ENCODE peak calls at places on chromosome 6, in four cellular contexts. F is A549, P is K562, Z is upper lobe of left lung. C is an unnamed sample.

GRCh38 chr6:150898390-150899170 is 33.1 kb downstream of the MTHFD1L start:
- DNase-seq in F (no peak), P (no peak), Z (no peak), C (no peak)

GRCh38 chr6:107114872-107115694 is at the start of gene BEND3:
- DNase-seq in F (no peak), P (peak; percentile 67), Z (peak; percentile 29), C (peak; percentile 35)

GRCh38 chr6:74991573-74992332 is 214.1 kb downstream of the COL12A1 start:
- DNase-seq in F (no peak), P (no peak), Z (no peak), C (no peak)

GRCh38 chr6:76422814-76423213 is 350.4 kb upstream of the IMPG1 start:
- DNase-seq in F (no peak), P (no peak), Z (no peak), C (no peak)

GRCh38 chr6:125904871-125905270 is 51.7 kb upstream of the HINT3 start:
- DNase-seq in F (no peak), P (no peak), Z (peak; percentile 65), C (no peak)

GRCh38 chr6:153002613-153003293 is at the start of gene MTRF1L:
- DNase-seq in F (peak; percentile 79), P (peak; percentile 100), Z (peak; percentile 95), C (peak; percentile 96)

GRCh38 chr6:49462927-49463611 is at the start of the genes CENPQ and MMUT:
- DNase-seq in F (peak; percentile 83), P (peak; percentile 99), Z (peak; percentile 95), C (peak; percentile 92)

GRCh38 chr6:33248643-33248931 is 23.1 kb downstream of the VPS52 start:
- DNase-seq in F (no peak), P (no peak), Z (no peak), C (no peak)

GRCh38 chr6:34736838-34737237 is 20.5 kb upstream of the SNRPC start:
- DNase-seq in F (no peak), P (no peak), Z (no peak), C (no peak)

GRCh38 chr6:109295109-109295765 is 87.0 kb downstream of the CD164 start:
- DNase-seq in F (no peak), P (peak; percentile 78), Z (no peak), C (no peak)

GRCh38 chr6:32146287-32146686 is 5.5 kb downstream of the PRRT1 start:
- DNase-seq in F (no peak), P (no peak), Z (no peak), C (no peak)

GRCh38 chr6:99602519-99603420 is 3.9 kb upstream of the PRDM13 start:
- DNase-seq in F (no peak), P (no peak), Z (no peak), C (no peak)

GRCh38 chr6:56659721-56660373 is 17.2 kb upstream of the DST start:
- DNase-seq in F (no peak), P (peak; percentile 6), Z (no peak), C (no peak)

GRCh38 chr6:21694168-21694567 is 100.6 kb downstream of the SOX4 start:
- DNase-seq in F (no peak), P (no peak), Z (no peak), C (no peak)

GRCh38 chr6:3228791-3229565 is 1.5 kb upstream of the TUBB2B start:
- DNase-seq in F (no peak), P (peak; percentile 61), Z (no peak), C (no peak)

GRCh38 chr6:102028173-102028572 is 634.7 kb downstream of the GRIK2 start:
- DNase-seq in F (no peak), P (no peak), Z (no peak), C (no peak)

GRCh38 chr6:7146079-7146828 is 38.5 kb downstream of the RREB1 start:
- DNase-seq in F (no peak), P (peak; percentile 70), Z (peak; percentile 84), C (no peak)

GRCh38 chr6:130381459-130382380 is 15.9 kb downstream of the TMEM200A start:
- DNase-seq in F (no peak), P (no peak), Z (no peak), C (no peak)

GRCh38 chr6:37109714-37110454 is 60.1 kb upstream of the PIM1 start:
- DNase-seq in F (no peak), P (peak; percentile 96), Z (no peak), C (peak; percentile 42)

GRCh38 chr6:28880894-28881780 is 42.6 kb downstream of the TRIM27 start:
- DNase-seq in F (no peak), P (peak; percentile 93), Z (peak; percentile 38), C (peak; percentile 87)

GRCh38 chr6:24723270-24723669 is 4.3 kb upstream of the C6orf62 start:
- DNase-seq in F (no peak), P (no peak), Z (no peak), C (no peak)

GRCh38 chr6:24720604-24721460 is 1.9 kb upstream of the C6orf62 start:
- DNase-seq in F (peak; percentile 93), P (peak; percentile 100), Z (peak; percentile 100), C (peak; percentile 100)

GRCh38 chr6:24720131-24720603 is 1.2 kb upstream of the C6orf62 start:
- DNase-seq in F (peak; percentile 11), P (peak; percentile 74), Z (peak; percentile 64), C (peak; percentile 79)

GRCh38 chr6:24719125-24719931 is at the start of gene C6orf62:
- DNase-seq in F (peak; percentile 17), P (peak; percentile 65), Z (peak; percentile 65), C (peak; percentile 25)

GRCh38 chr6:24721461-24722215 is 2.7 kb upstream of the C6orf62 start:
- DNase-seq in F (peak; percentile 61), P (no peak), Z (peak; percentile 86), C (peak; percentile 89)
- TF ChIP-seq EP300 in F (no peak), P (no peak), Z (no peak), C (no peak)

GRCh38 chr6:89187504-89187903 is 29.7 kb downstream of the GABRR1 start:
- DNase-seq in F (no peak), P (no peak), Z (no peak), C (no peak)

GRCh38 chr6:89184344-89184743 is 32.8 kb downstream of the GABRR1 start:
- DNase-seq in F (no peak), P (peak; percentile 5), Z (no peak), C (no peak)

GRCh38 chr6:89180971-89181370 is 35.1 kb downstream of the PM20D2 start:
- DNase-seq in F (no peak), P (no peak), Z (no peak), C (no peak)

GRCh38 chr6:89183294-89183693 is 33.9 kb downstream of the GABRR1 start:
- DNase-seq in F (no peak), P (no peak), Z (no peak), C (no peak)

GRCh38 chr6:89186762-89187161 is 30.4 kb downstream of the GABRR1 start:
- DNase-seq in F (no peak), P (no peak), Z (no peak), C (no peak)
- TF ChIP-seq POLR2A in F (no peak), P (no peak), Z (no peak), C (no peak)

GRCh38 chr6:91575032-91575431 is 988.2 kb upstream of the MAP3K7 start:
- DNase-seq in F (no peak), P (no peak), Z (no peak), C (no peak)
- TF ChIP-seq CTCF in F (no peak), P (no peak), Z (no peak), C (no peak)

DNA sequence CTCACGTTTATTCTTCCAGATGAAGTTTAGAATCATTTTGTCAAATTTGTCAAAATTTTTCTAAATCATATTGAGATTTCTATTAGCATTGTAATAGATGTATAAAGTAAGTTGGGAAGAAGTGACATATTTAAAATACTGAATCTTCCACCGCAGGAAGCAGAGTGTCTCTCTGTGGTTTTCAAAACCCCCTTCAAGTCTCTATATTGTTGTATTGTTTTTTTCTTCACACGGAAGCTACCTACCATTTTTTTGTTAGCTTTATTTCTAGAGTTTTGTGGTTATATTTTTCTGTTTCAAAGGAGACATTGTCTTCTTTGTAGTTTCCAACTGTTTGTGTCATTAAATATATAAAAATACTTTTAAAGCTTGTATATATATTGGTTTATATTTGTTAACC is 188.6 kb downstream of the ZDHHC14 start:
- DNase-seq in F (no peak), P (no peak), Z (no peak), C (no peak)
- TF ChIP-seq EP300 in F (no peak), P (no peak), Z (no peak), C (no peak)

DNA sequence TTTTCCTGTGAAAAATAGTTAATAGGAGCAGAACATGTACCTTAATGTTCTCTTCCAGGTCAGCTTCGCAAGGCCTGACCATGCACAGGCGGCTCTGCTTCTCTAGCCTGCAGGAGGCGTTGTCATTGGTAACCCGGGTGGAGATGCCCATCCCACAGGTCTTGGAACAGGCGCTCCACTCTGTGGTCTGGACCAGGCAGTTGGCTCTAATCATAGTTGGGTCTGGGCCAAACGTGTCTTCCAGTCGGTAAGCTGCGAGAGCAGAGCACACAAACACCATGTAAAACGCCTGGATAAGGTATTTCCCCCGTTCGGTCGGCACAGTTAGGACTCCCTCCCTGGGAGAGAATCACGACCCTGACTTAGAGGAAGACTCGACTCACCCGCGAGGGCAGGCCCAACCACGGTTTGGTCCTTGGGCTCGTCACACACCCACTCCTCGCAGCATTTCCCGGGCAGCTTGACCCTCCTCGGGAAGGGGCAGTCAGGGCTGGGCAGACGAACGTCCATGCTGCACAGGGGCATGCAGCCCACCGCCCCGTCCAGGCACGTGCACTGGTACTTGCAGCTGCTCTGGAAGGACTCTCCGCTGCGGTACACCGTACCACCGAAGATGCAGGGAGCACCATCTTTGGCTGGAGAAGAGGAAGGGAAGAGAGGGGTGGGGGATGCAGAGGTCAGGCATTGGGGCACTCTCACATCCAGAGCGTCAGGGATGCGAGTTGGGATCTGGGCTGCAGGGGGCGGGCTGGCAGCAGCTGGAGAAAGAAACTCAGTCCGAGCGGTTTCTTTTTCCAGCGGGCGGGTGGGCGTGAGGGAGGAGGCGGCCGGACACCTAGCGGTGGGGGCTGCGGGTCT is 1.0 kb downstream of the CCN2 start:
- DNase-seq in F (peak; percentile 50), P (no peak), Z (peak; percentile 69), C (peak; percentile 79)
- TF ChIP-seq POLR2A in F (no peak), P (no peak), Z (no peak), C (no peak)

GRCh38 chr6:30689022-30689865 is 1.5 kb downstream of the NRM start:
- DNase-seq in F (no peak), P (no peak), Z (no peak), C (peak; percentile 38)

GRCh38 chr6:30688569-30688968 is 2.1 kb upstream of the PPP1R18 start:
- DNase-seq in F (no peak), P (no peak), Z (no peak), C (no peak)

GRCh38 chr6:30686908-30687658 is 638 bp upstream of the PPP1R18 start:
- DNase-seq in F (peak; percentile 54), P (peak; percentile 96), Z (peak; percentile 93), C (peak; percentile 91)

GRCh38 chr6:30685977-30686907 is at the start of gene PPP1R18:
- DNase-seq in F (no peak), P (peak; percentile 80), Z (peak; percentile 89), C (peak; percentile 82)

GRCh38 chr6:30687659-30688431 is 1.4 kb upstream of the PPP1R18 start:
- DNase-seq in F (no peak), P (peak; percentile 43), Z (no peak), C (peak; percentile 73)
- TF ChIP-seq CTCF in F (peak; percentile 10), P (no peak), Z (no peak), C (peak; percentile 20)

DNA sequence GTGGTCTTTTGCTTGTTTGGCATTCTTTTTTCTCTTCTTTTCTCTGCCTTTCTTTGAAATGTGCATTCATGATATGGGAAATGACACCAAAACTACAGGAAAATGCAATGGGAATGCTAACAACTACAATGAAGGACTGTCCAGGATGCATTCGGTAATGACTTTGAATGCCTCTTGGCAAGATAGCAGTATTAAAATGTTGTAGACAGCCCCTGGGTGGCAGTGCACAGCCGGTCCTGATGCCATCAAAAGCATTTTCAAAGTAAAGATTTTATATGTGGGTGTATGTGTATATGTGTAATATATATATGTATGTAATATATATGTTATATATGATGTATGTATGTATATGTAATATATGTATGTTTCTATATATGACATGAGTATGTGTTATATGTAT is 218.9 kb upstream of the MMS22L start:
- DNase-seq in F (no peak), P (no peak), Z (no peak), C (no peak)
- TF ChIP-seq EP300 in F (no peak), P (no peak), Z (no peak), C (no peak)